ENCODE peak calls at places on chromosomes 12 and 14, in four cellular contexts. A is K562, I is WTC11, K is HepG2. D is an unnamed sample.

GRCh38 chr14:61140872-61141271 is 140.3 kb downstream of the TMEM30B start:
- DNase-seq in I (no peak), A (no peak), K (no peak), D (no peak)

GRCh38 chr12:109192358-109192757 is 76.0 kb downstream of the ACACB start:
- DNase-seq in K (no peak), A (no peak), I (no peak), D (no peak)

GRCh38 chr14:70642313-70643235 is 858 bp downstream of the TTC9 start:
- DNase-seq in I (peak; percentile 29), K (no peak), A (no peak), D (peak; percentile 77)

GRCh38 chr12:86735072-86735471 is 478.9 kb upstream of the MGAT4C start:
- DNase-seq in I (no peak), K (no peak), A (no peak), D (no peak)

GRCh38 chr12:116784238-116784612 is 46.1 kb downstream of the RNFT2 start:
- DNase-seq in K (no peak), A (peak; percentile 84), I (no peak), D (peak; percentile 25)

GRCh38 chr14:75705014-75705413 is 44.0 kb downstream of the TTLL5 start:
- DNase-seq in A (no peak), I (no peak), K (no peak), D (no peak)

GRCh38 chr12:95473440-95473946 is 459 bp upstream of the METAP2 start:
- DNase-seq in K (peak; percentile 39), I (no peak), A (peak; percentile 42), D (peak; percentile 45)

GRCh38 chr14:28323951-28324741 is 442.4 kb upstream of the FOXG1 start:
- DNase-seq in I (no peak), K (no peak), A (no peak), D (no peak)

GRCh38 chr12:40010899-40011774 is 94.7 kb downstream of the SLC2A13 start:
- DNase-seq in A (peak; percentile 53), I (peak; percentile 48), K (peak; percentile 65), D (peak; percentile 40)

GRCh38 chr14:59454131-59454530 is 11.0 kb downstream of the GPR135 start:
- DNase-seq in K (no peak), I (no peak), A (no peak), D (no peak)

GRCh38 chr14:75295491-75296338 is 17.1 kb downstream of the FOS start:
- DNase-seq in K (no peak), I (peak; percentile 90), A (peak; percentile 70), D (peak; percentile 80)

GRCh38 chr12:26768611-26769603 is 64.1 kb downstream of the ITPR2 start:
- DNase-seq in A (no peak), K (peak; percentile 98), I (no peak), D (no peak)

GRCh38 chr12:27946396-27946795 is 26.1 kb downstream of the PTHLH start:
- DNase-seq in K (no peak), A (no peak), I (no peak), D (no peak)

GRCh38 chr12:118402251-118402650 is 25.9 kb downstream of the SUDS3 start:
- DNase-seq in I (no peak), A (no peak), K (no peak), D (no peak)

GRCh38 chr12:38850463-38850862 is 54.9 kb downstream of the CPNE8 start:
- DNase-seq in K (no peak), I (no peak), A (no peak), D (no peak)
- TF ChIP-seq FOXJ3 in K (no peak), I (no peak), A (no peak), D (no peak)

GRCh38 chr14:76929927-76930326 is 98.6 kb downstream of the IRF2BPL start:
- DNase-seq in K (no peak), A (peak; percentile 24), I (no peak), D (no peak)

GRCh38 chr14:76928301-76928700 is 100.2 kb downstream of the IRF2BPL start:
- DNase-seq in I (no peak), K (no peak), A (no peak), D (no peak)

GRCh38 chr14:76924363-76925151 is 98.3 kb downstream of the LRRC74A start:
- DNase-seq in A (no peak), I (peak; percentile 86), K (peak; percentile 36), D (peak; percentile 85)

GRCh38 chr14:76923422-76924362 is 97.5 kb downstream of the LRRC74A start:
- DNase-seq in A (no peak), K (no peak), I (no peak), D (no peak)

GRCh38 chr14:76926521-76927251 is 100.5 kb downstream of the LRRC74A start:
- DNase-seq in K (no peak), I (no peak), A (no peak), D (peak; percentile 73)
- TF ChIP-seq USF2 in K (no peak), I (no peak), A (no peak), D (no peak)

GRCh38 chr14:65168840-65169239 is 66.5 kb upstream of the MAX start:
- DNase-seq in A (no peak), K (no peak), I (no peak), D (no peak)
- TF ChIP-seq FOXJ3 in A (no peak), K (no peak), I (no peak), D (no peak)

DNA sequence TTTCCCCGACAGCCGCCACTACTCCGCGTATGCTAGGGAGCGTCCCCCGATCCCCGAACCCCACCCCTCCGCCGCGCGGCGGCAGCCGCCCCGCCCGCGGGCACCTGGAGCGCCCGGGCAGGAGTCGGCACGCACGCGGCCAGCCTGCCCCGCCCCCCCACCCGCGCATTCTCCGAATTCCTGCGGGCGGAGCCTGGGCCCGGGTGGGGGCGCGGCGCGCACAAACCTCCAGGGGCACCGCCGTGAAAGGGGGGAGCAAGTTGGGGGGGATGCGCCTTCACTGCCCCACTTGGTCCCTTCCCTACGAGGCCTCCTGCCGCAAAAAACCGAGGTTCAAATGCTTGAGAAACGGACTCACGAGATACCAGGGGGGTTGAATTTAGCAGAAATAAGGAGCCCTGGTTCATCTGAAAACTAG is 1.7 kb downstream of the AJUBA start:
- DNase-seq in A (no peak), K (peak; percentile 76), I (peak; percentile 76), D (peak; percentile 43)
- TF ChIP-seq USF2 in A (no peak), K (no peak), I (no peak), D (no peak)

D was measured in SK-N-SH.